ENCODE peak calls at places on chromosomes 16 and 17, in nine cellular contexts. A is fibroblast of the aortic adventitia; T is AG04450; M is uterus; D is effector memory CD4-positive, alpha-beta T cell; J is sigmoid colon; I is HCT116; X is AG09309; B is cardiac fibroblast. Y is an unnamed sample.
A peak's percentile ranks its signal among the peaks of the same experiment; 100 is the strongest.

GRCh38 chr16:19507882-19508281 is 14.0 kb downstream of the GDE1 start:
- DNase-seq in B (no peak), D (no peak), I (no peak), J (no peak), M (no peak), T (no peak), A (no peak), X (no peak), Y (no peak)

GRCh38 chr16:85027349-85027967 is at the start of gene KIAA0513:
- DNase-seq in J (peak; percentile 97), B (peak; percentile 90), D (peak; percentile 92), T (peak; percentile 84), M (peak; percentile 94), A (peak; percentile 88), I (peak; percentile 86), X (peak; percentile 51), Y (peak; percentile 95)

GRCh38 chr17:6249747-6250146 is 179.6 kb downstream of the WSCD1 start:
- DNase-seq in M (no peak), T (no peak), X (no peak), B (no peak), I (no peak), J (no peak), D (no peak), A (no peak), Y (no peak)

GRCh38 chr17:8609910-8610309 is 20.6 kb downstream of the MYH10 start:
- DNase-seq in D (no peak), T (no peak), J (no peak), X (no peak), I (no peak), A (no peak), M (no peak), B (no peak), Y (no peak)

GRCh38 chr17:71398706-71399620 is 721.9 kb upstream of the SOX9 start:
- DNase-seq in I (no peak), A (peak; percentile 16), B (no peak), D (no peak), J (no peak), T (no peak), M (no peak), X (no peak), Y (no peak)

GRCh38 chr17:48148029-48148759 is 40.6 kb downstream of the SNX11 start:
- DNase-seq in I (no peak), X (no peak), J (no peak), T (no peak), D (no peak), A (no peak), M (no peak), B (no peak), Y (no peak)

GRCh38 chr17:80454557-80455327 is 21.7 kb downstream of the NPTX1 start:
- DNase-seq in I (peak; percentile 96), D (peak; percentile 87), M (peak; percentile 98), J (peak; percentile 98), B (peak; percentile 97), X (peak; percentile 79), A (peak; percentile 95), T (peak; percentile 82), Y (peak; percentile 94)

GRCh38 chr17:40621558-40621957 is 26.1 kb downstream of the SMARCE1 start:
- DNase-seq in A (peak; percentile 10), T (peak; percentile 30), B (no peak), X (no peak), M (no peak), J (no peak), I (no peak), D (no peak), Y (no peak)

GRCh38 chr17:73342057-73342522 is 30.3 kb upstream of the CDC42EP4 start:
- DNase-seq in T (no peak), I (no peak), X (no peak), J (peak; percentile 98), M (peak; percentile 86), A (peak; percentile 91), B (peak; percentile 92), D (no peak), Y (peak; percentile 64)

GRCh38 chr17:78992542-78993212 is 13.0 kb upstream of the LGALS3BP start:
- DNase-seq in I (no peak), A (no peak), X (no peak), J (peak; percentile 38), B (no peak), T (no peak), M (no peak), D (no peak), Y (no peak)

GRCh38 chr16:68281368-68282063 is 17.2 kb downstream of the SLC7A6 start:
- DNase-seq in A (no peak), M (no peak), X (no peak), I (no peak), B (no peak), D (no peak), J (no peak), T (no peak), Y (no peak)

GRCh38 chr17:50063516-50064252 is 7.8 kb downstream of the ITGA3 start:
- DNase-seq in D (no peak), M (no peak), A (no peak), X (no peak), I (no peak), J (no peak), T (no peak), B (peak; percentile 77), Y (no peak)

GRCh38 chr17:39953471-39953888 is 9.3 kb upstream of the GSDMA start:
- DNase-seq in M (no peak), J (no peak), A (no peak), T (no peak), D (no peak), I (no peak), X (no peak), B (no peak), Y (no peak)

GRCh38 chr16:85167589-85168537 is 55.6 kb upstream of the CIBAR2 start:
- DNase-seq in M (no peak), I (no peak), X (no peak), A (no peak), T (no peak), B (peak; percentile 13), J (no peak), D (no peak), Y (no peak)

GRCh38 chr16:10741844-10742243 is 1.8 kb upstream of the NUBP1 start:
- DNase-seq in I (no peak), T (no peak), A (peak; percentile 32), D (no peak), X (no peak), B (no peak), J (peak; percentile 82), M (no peak), Y (no peak)

DNA sequence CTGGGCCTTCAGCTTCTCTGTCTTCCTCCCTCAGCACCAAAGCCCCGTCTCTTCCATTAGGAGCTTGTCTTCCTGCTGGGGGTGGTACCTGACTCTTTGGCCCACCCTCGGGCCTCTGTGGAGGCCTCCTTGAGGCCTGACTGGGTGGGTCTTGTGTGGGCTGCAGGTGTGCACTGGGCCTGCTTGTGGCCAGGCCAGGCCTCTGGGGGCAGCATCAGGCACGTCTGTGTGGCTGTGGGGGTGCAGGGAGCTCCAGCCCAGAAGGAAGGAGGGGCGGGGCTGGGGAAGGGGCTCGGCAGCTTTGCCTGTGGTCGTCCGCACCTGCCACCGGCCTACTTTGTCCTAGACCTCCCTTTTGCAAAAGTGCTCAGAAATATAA is 7.0 kb downstream of the PIGQ start:
- DNase-seq in X (no peak), A (no peak), J (no peak), M (no peak), I (no peak), D (no peak), B (no peak), T (no peak), Y (no peak)
- H3K4me3 ChIP-seq in X (no peak overlapping the region), A (no peak overlapping the region), J (no peak overlapping the region), M (no peak overlapping the region), I (no peak overlapping the region), D (no peak overlapping the region), B (no peak overlapping the region), T (no peak overlapping the region), Y (no peak overlapping the region)

GRCh38 chr17:17205368-17206148 is 575 bp downstream of the PLD6 start:
- DNase-seq in M (peak; percentile 61), X (no peak), J (peak; percentile 85), B (peak; percentile 28), A (peak; percentile 54), T (no peak), I (peak; percentile 7), D (peak; percentile 27), Y (peak; percentile 54)
- H3K4me3 ChIP-seq in M (peak overlapping the region; percentile 34), X (peak overlapping the region; percentile 56), J (peak overlapping the region; percentile 59), B (peak overlapping the region; percentile 58), A (peak overlapping the region; percentile 80), T (peak overlapping the region; percentile 58), I (peak overlapping the region; percentile 95), D (peak overlapping the region; percentile 37), Y (peak overlapping the region; percentile 62)

GRCh38 chr17:45172232-45172540 is 10.5 kb downstream of the HEXIM2 start:
- DNase-seq in J (no peak), D (no peak), B (no peak), I (no peak), T (no peak), X (no peak), A (no peak), M (no peak), Y (no peak)

GRCh38 chr17:45170280-45170975 is 8.8 kb downstream of the HEXIM2 start:
- DNase-seq in I (no peak), D (no peak), M (no peak), J (no peak), T (no peak), B (no peak), A (no peak), X (no peak), Y (no peak)

GRCh38 chr17:45172541-45173286 is 11.0 kb downstream of the HEXIM2 start:
- DNase-seq in A (peak; percentile 49), T (no peak), I (peak; percentile 87), M (peak; percentile 66), X (no peak), J (peak; percentile 89), B (no peak), D (peak; percentile 8), Y (peak; percentile 62)

GRCh38 chr17:45171338-45172231 is 9.9 kb downstream of the HEXIM2 start:
- DNase-seq in T (no peak), M (peak; percentile 39), J (peak; percentile 80), B (no peak), X (no peak), A (no peak), D (no peak), I (no peak), Y (peak; percentile 74)

GRCh38 chr17:45170976-45171337 is 9.3 kb downstream of the HEXIM2 start:
- DNase-seq in A (peak; percentile 87), D (no peak), M (peak; percentile 71), X (peak; percentile 80), I (peak; percentile 44), B (peak; percentile 69), J (peak; percentile 91), T (no peak), Y (peak; percentile 91)
- H3K4me3 ChIP-seq in A (peak overlapping the region; percentile 55), D (no peak overlapping the region), M (no peak overlapping the region), X (peak overlapping the region; percentile 40), I (peak overlapping the region; percentile 60), B (peak overlapping the region; percentile 17), J (peak overlapping the region; percentile 42), T (no peak overlapping the region), Y (peak overlapping the region; percentile 43)

GRCh38 chr17:14169901-14170300 is 66.8 kb downstream of the CDRT15 start:
- DNase-seq in X (no peak), A (no peak), M (no peak), T (no peak), D (no peak), J (no peak), I (no peak), B (no peak), Y (no peak)

GRCh38 chr17:14169287-14169686 is 67.4 kb downstream of the CDRT15 start:
- DNase-seq in I (no peak), A (no peak), X (no peak), D (no peak), T (no peak), M (no peak), B (no peak), J (no peak), Y (no peak)

GRCh38 chr17:14165672-14166071 is 71.0 kb downstream of the CDRT15 start:
- DNase-seq in M (no peak), B (no peak), T (no peak), X (no peak), D (no peak), A (peak; percentile 3), I (no peak), J (no peak), Y (no peak)

GRCh38 chr17:14168582-14168981 is 68.1 kb downstream of the CDRT15 start:
- DNase-seq in A (no peak), M (no peak), T (no peak), I (no peak), D (no peak), X (no peak), J (no peak), B (no peak), Y (no peak)
- H3K4me3 ChIP-seq in A (no peak overlapping the region), M (no peak overlapping the region), T (no peak overlapping the region), I (no peak overlapping the region), D (no peak overlapping the region), X (no peak overlapping the region), J (no peak overlapping the region), B (no peak overlapping the region), Y (no peak overlapping the region)

Y was measured in tibial artery.